ENCODE peak calls at places on chromosome 15, in six cellular contexts. One of them, this sample, is unnamed.

GRCh38 chr15:38176696-38177095 is 75.9 kb upstream of the SPRED1 start:
- DNase-seq in ureter: no peak
- DNase-seq in NCI-H1417: no peak
- DNase-seq in substantia nigra: no peak
- DNase-seq in A549: no peak
- DNase-seq in astrocyte of the spinal cord: peak; percentile 23
- DNase-seq in this sample: peak; percentile 29

GRCh38 chr15:55283295-55284147 is 6.1 kb downstream of the RAB27A start:
- DNase-seq in ureter: no peak
- DNase-seq in NCI-H1417: no peak
- DNase-seq in substantia nigra: no peak
- DNase-seq in A549: no peak
- DNase-seq in astrocyte of the spinal cord: no peak
- DNase-seq in this sample: no peak

GRCh38 chr15:80953953-80954778 is 35.5 kb downstream of the MESD start:
- DNase-seq in ureter: no peak
- DNase-seq in NCI-H1417: peak; percentile 60
- DNase-seq in substantia nigra: no peak
- DNase-seq in A549: no peak
- DNase-seq in astrocyte of the spinal cord: no peak
- DNase-seq in this sample: no peak

GRCh38 chr15:51380999-51381806 is 39.7 kb downstream of the GLDN start:
- DNase-seq in ureter: peak; percentile 71
- DNase-seq in NCI-H1417: peak; percentile 87
- DNase-seq in substantia nigra: no peak
- DNase-seq in A549: peak; percentile 72
- DNase-seq in astrocyte of the spinal cord: peak; percentile 59
- DNase-seq in this sample: peak; percentile 71

GRCh38 chr15:88636039-88636438 is 2.8 kb upstream of the ISG20 start:
- DNase-seq in ureter: peak; percentile 65
- DNase-seq in NCI-H1417: no peak
- DNase-seq in substantia nigra: no peak
- DNase-seq in A549: no peak
- DNase-seq in astrocyte of the spinal cord: no peak
- DNase-seq in this sample: no peak

GRCh38 chr15:60580068-60580467 is 101.1 kb upstream of the ICE2 start:
- DNase-seq in ureter: no peak
- DNase-seq in NCI-H1417: no peak
- DNase-seq in substantia nigra: no peak
- DNase-seq in A549: no peak
- DNase-seq in astrocyte of the spinal cord: no peak
- DNase-seq in this sample: no peak

GRCh38 chr15:57743424-57743823 is 36.9 kb downstream of the POLR2M start:
- DNase-seq in ureter: no peak
- DNase-seq in NCI-H1417: peak; percentile 48
- DNase-seq in substantia nigra: no peak
- DNase-seq in A549: no peak
- DNase-seq in astrocyte of the spinal cord: no peak
- DNase-seq in this sample: peak; percentile 44

GRCh38 chr15:73928971-73929627 is 2.8 kb downstream of the LOXL1 start:
- DNase-seq in ureter: no peak
- DNase-seq in NCI-H1417: peak; percentile 22
- DNase-seq in substantia nigra: no peak
- DNase-seq in A549: no peak
- DNase-seq in astrocyte of the spinal cord: no peak
- DNase-seq in this sample: peak; percentile 31

GRCh38 chr15:40100133-40100946 is 8.3 kb downstream of the BMF start:
- DNase-seq in ureter: no peak
- DNase-seq in NCI-H1417: no peak
- DNase-seq in substantia nigra: no peak
- DNase-seq in A549: no peak
- DNase-seq in astrocyte of the spinal cord: no peak
- DNase-seq in this sample: no peak

GRCh38 chr15:73930371-73930770 is 4.1 kb downstream of the LOXL1 start:
- DNase-seq in ureter: no peak
- DNase-seq in NCI-H1417: no peak
- DNase-seq in substantia nigra: no peak
- DNase-seq in A549: no peak
- DNase-seq in astrocyte of the spinal cord: peak; percentile 95
- DNase-seq in this sample: peak; percentile 87